ENCODE peak calls at places on chromosomes 5 and 9, in eight cellular contexts. One of them, this sample, is unnamed.

GRCh38 chr5:28548856-28549255 is 1510.5 kb upstream of the CDH9 start:
- DNase-seq in kidney: no peak
- DNase-seq in epithelial cell of proximal tubule: no peak
- DNase-seq in hepatocyte: no peak
- DNase-seq in mucosa of descending colon: no peak
- DNase-seq in gastrocnemius medialis: no peak
- DNase-seq in cardiac muscle cell: no peak
- DNase-seq in adrenal gland: no peak
- DNase-seq in this sample: no peak

GRCh38 chr5:62922191-62922590 is 343.6 kb downstream of the LRRC70 start:
- DNase-seq in kidney: no peak
- DNase-seq in epithelial cell of proximal tubule: peak
- DNase-seq in hepatocyte: no peak
- DNase-seq in mucosa of descending colon: no peak
- DNase-seq in gastrocnemius medialis: no peak
- DNase-seq in cardiac muscle cell: no peak
- DNase-seq in adrenal gland: no peak
- DNase-seq in this sample: no peak

GRCh38 chr9:10232352-10232930 is 380.4 kb downstream of the PTPRD start:
- DNase-seq in kidney: no peak
- DNase-seq in epithelial cell of proximal tubule: no peak
- DNase-seq in hepatocyte: peak
- DNase-seq in mucosa of descending colon: no peak
- DNase-seq in gastrocnemius medialis: no peak
- DNase-seq in cardiac muscle cell: peak
- DNase-seq in adrenal gland: peak
- DNase-seq in this sample: no peak

GRCh38 chr9:127848756-127849504 is 5.5 kb downstream of the ENG start:
- DNase-seq in kidney: no peak
- DNase-seq in epithelial cell of proximal tubule: no peak
- DNase-seq in hepatocyte: peak
- DNase-seq in mucosa of descending colon: no peak
- DNase-seq in gastrocnemius medialis: no peak
- DNase-seq in cardiac muscle cell: no peak
- DNase-seq in adrenal gland: no peak
- DNase-seq in this sample: no peak

GRCh38 chr5:56950626-56951130 is 1.2 kb downstream of the MIER3 start:
- DNase-seq in kidney: peak
- DNase-seq in epithelial cell of proximal tubule: no peak
- DNase-seq in hepatocyte: peak
- DNase-seq in mucosa of descending colon: peak
- DNase-seq in gastrocnemius medialis: peak
- DNase-seq in cardiac muscle cell: peak
- DNase-seq in adrenal gland: peak
- DNase-seq in this sample: peak

GRCh38 chr5:132662925-132663770 is 5.2 kb downstream of the IL13 start:
- DNase-seq in kidney: no peak
- DNase-seq in epithelial cell of proximal tubule: no peak
- DNase-seq in hepatocyte: peak
- DNase-seq in mucosa of descending colon: no peak
- DNase-seq in gastrocnemius medialis: no peak
- DNase-seq in cardiac muscle cell: peak
- DNase-seq in adrenal gland: no peak
- DNase-seq in this sample: no peak

GRCh38 chr9:19000133-19000532 is 32.9 kb downstream of the SAXO1 start:
- DNase-seq in kidney: peak
- DNase-seq in epithelial cell of proximal tubule: no peak
- DNase-seq in hepatocyte: no peak
- DNase-seq in mucosa of descending colon: no peak
- DNase-seq in gastrocnemius medialis: no peak
- DNase-seq in cardiac muscle cell: no peak
- DNase-seq in adrenal gland: no peak
- DNase-seq in this sample: no peak

GRCh38 chr5:6859001-6859400 is 145.8 kb downstream of the TENT4A start:
- DNase-seq in kidney: no peak
- DNase-seq in epithelial cell of proximal tubule: no peak
- DNase-seq in hepatocyte: no peak
- DNase-seq in mucosa of descending colon: no peak
- DNase-seq in gastrocnemius medialis: no peak
- DNase-seq in cardiac muscle cell: no peak
- DNase-seq in adrenal gland: no peak
- DNase-seq in this sample: no peak

GRCh38 chr5:167708449-167708848 is 583.0 kb upstream of the WWC1 start:
- DNase-seq in kidney: no peak
- DNase-seq in epithelial cell of proximal tubule: no peak
- DNase-seq in hepatocyte: no peak
- DNase-seq in mucosa of descending colon: no peak
- DNase-seq in gastrocnemius medialis: no peak
- DNase-seq in cardiac muscle cell: no peak
- DNase-seq in adrenal gland: no peak
- DNase-seq in this sample: no peak

GRCh38 chr9:68705636-68706578 is 867 bp downstream of the PIP5K1B start:
- DNase-seq in kidney: peak
- DNase-seq in epithelial cell of proximal tubule: no peak
- DNase-seq in hepatocyte: peak
- DNase-seq in mucosa of descending colon: peak
- DNase-seq in gastrocnemius medialis: no peak
- DNase-seq in cardiac muscle cell: peak
- DNase-seq in adrenal gland: peak
- DNase-seq in this sample: no peak

GRCh38 chr5:158498959-158499679 is 600.6 kb downstream of the EBF1 start:
- DNase-seq in kidney: no peak
- DNase-seq in epithelial cell of proximal tubule: no peak
- DNase-seq in hepatocyte: no peak
- DNase-seq in mucosa of descending colon: no peak
- DNase-seq in gastrocnemius medialis: no peak
- DNase-seq in cardiac muscle cell: no peak
- DNase-seq in adrenal gland: no peak
- DNase-seq in this sample: no peak

GRCh38 chr9:36276840-36277239 is 18.6 kb upstream of the GNE start:
- DNase-seq in kidney: no peak
- DNase-seq in epithelial cell of proximal tubule: no peak
- DNase-seq in hepatocyte: peak
- DNase-seq in mucosa of descending colon: peak
- DNase-seq in gastrocnemius medialis: no peak
- DNase-seq in cardiac muscle cell: peak
- DNase-seq in adrenal gland: no peak
- DNase-seq in this sample: no peak

GRCh38 chr9:134689320-134690181 is 47.9 kb downstream of the COL5A1 start:
- DNase-seq in kidney: peak
- DNase-seq in epithelial cell of proximal tubule: no peak
- DNase-seq in hepatocyte: peak
- DNase-seq in mucosa of descending colon: peak
- DNase-seq in gastrocnemius medialis: peak
- DNase-seq in cardiac muscle cell: peak
- DNase-seq in adrenal gland: peak
- DNase-seq in this sample: no peak

GRCh38 chr5:150486402-150487198 is 21.3 kb upstream of the NDST1 start:
- DNase-seq in kidney: peak
- DNase-seq in epithelial cell of proximal tubule: no peak
- DNase-seq in hepatocyte: peak
- DNase-seq in mucosa of descending colon: peak
- DNase-seq in gastrocnemius medialis: no peak
- DNase-seq in cardiac muscle cell: peak
- DNase-seq in adrenal gland: peak
- DNase-seq in this sample: no peak

GRCh38 chr5:163489055-163489744 is 16.2 kb upstream of the MAT2B start:
- DNase-seq in kidney: no peak
- DNase-seq in epithelial cell of proximal tubule: no peak
- DNase-seq in hepatocyte: no peak
- DNase-seq in mucosa of descending colon: peak
- DNase-seq in gastrocnemius medialis: no peak
- DNase-seq in cardiac muscle cell: peak
- DNase-seq in adrenal gland: no peak
- DNase-seq in this sample: no peak

GRCh38 chr9:120396926-120397325 is 183.0 kb downstream of the CDK5RAP2 start:
- DNase-seq in kidney: no peak
- DNase-seq in epithelial cell of proximal tubule: no peak
- DNase-seq in hepatocyte: no peak
- DNase-seq in mucosa of descending colon: no peak
- DNase-seq in gastrocnemius medialis: no peak
- DNase-seq in cardiac muscle cell: no peak
- DNase-seq in adrenal gland: no peak
- DNase-seq in this sample: no peak
- TF ChIP-seq CTCF in kidney: no peak
- TF ChIP-seq CTCF in epithelial cell of proximal tubule: no peak
- TF ChIP-seq CTCF in hepatocyte: no peak
- TF ChIP-seq CTCF in mucosa of descending colon: no peak
- TF ChIP-seq CTCF in gastrocnemius medialis: no peak
- TF ChIP-seq CTCF in cardiac muscle cell: no peak
- TF ChIP-seq CTCF in adrenal gland: no peak
- TF ChIP-seq CTCF in this sample: no peak

GRCh38 chr9:16730162-16730561 is 140.3 kb downstream of the BNC2 start:
- DNase-seq in kidney: no peak
- DNase-seq in epithelial cell of proximal tubule: no peak
- DNase-seq in hepatocyte: no peak
- DNase-seq in mucosa of descending colon: no peak
- DNase-seq in gastrocnemius medialis: no peak
- DNase-seq in cardiac muscle cell: no peak
- DNase-seq in adrenal gland: no peak
- DNase-seq in this sample: no peak

GRCh38 chr9:16729656-16730055 is 140.8 kb downstream of the BNC2 start:
- DNase-seq in kidney: no peak
- DNase-seq in epithelial cell of proximal tubule: no peak
- DNase-seq in hepatocyte: no peak
- DNase-seq in mucosa of descending colon: no peak
- DNase-seq in gastrocnemius medialis: no peak
- DNase-seq in cardiac muscle cell: no peak
- DNase-seq in adrenal gland: no peak
- DNase-seq in this sample: no peak

GRCh38 chr9:16726718-16727451 is 143.6 kb downstream of the BNC2 start:
- DNase-seq in kidney: peak
- DNase-seq in epithelial cell of proximal tubule: no peak
- DNase-seq in hepatocyte: peak
- DNase-seq in mucosa of descending colon: peak
- DNase-seq in gastrocnemius medialis: peak
- DNase-seq in cardiac muscle cell: peak
- DNase-seq in adrenal gland: peak
- DNase-seq in this sample: peak

GRCh38 chr9:16727452-16728127 is 142.9 kb downstream of the BNC2 start:
- DNase-seq in kidney: no peak
- DNase-seq in epithelial cell of proximal tubule: no peak
- DNase-seq in hepatocyte: no peak
- DNase-seq in mucosa of descending colon: no peak
- DNase-seq in gastrocnemius medialis: no peak
- DNase-seq in cardiac muscle cell: peak
- DNase-seq in adrenal gland: no peak
- DNase-seq in this sample: no peak

DNA sequence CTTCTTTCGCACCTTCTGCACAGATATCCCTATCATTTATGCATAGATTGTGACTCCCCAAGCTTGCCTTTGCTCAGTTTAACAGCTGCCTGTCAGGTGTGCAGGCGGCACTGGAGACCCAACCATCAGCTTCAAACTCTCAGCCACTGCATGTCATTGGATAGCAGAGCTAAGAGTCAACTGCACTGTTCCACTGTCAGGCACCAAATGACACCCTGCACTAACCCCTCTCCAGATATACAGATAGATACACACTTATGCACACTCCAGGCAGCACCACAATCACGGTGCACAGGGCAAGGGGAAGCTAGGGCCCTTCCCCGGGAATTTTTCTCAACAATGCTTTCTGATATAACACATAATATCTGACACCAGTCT is 142.4 kb downstream of the BNC2 start:
- DNase-seq in kidney: no peak
- DNase-seq in epithelial cell of proximal tubule: no peak
- DNase-seq in hepatocyte: no peak
- DNase-seq in mucosa of descending colon: no peak
- DNase-seq in gastrocnemius medialis: no peak
- DNase-seq in cardiac muscle cell: peak
- DNase-seq in adrenal gland: no peak
- DNase-seq in this sample: no peak
- H3K4me3 ChIP-seq in kidney: peak
- H3K4me3 ChIP-seq in epithelial cell of proximal tubule: peak
- H3K4me3 ChIP-seq in hepatocyte: peak
- H3K4me3 ChIP-seq in mucosa of descending colon: no peak
- H3K4me3 ChIP-seq in gastrocnemius medialis: peak
- H3K4me3 ChIP-seq in cardiac muscle cell: no peak
- H3K4me3 ChIP-seq in adrenal gland: no peak
- H3K4me3 ChIP-seq in this sample: peak

DNA sequence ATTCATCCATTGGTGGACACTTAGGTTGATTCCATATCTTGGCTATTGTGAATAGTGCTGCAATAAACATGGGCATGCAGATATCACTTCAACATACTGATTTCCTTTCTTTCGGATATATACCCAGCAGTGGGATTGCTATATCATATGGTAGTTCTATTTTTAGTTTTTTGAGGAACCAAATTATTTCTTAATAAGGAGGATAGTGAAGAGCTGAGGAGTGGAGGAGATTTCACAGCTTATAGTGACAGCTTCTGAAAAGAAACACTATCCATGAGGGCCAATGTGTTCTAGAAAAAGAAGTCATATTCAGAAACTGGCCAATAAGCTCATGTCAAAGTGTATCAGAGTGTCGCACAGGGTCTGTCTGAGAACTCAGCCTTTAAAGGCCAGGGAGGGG is 183.3 kb downstream of the SEC61B start:
- DNase-seq in kidney: no peak
- DNase-seq in epithelial cell of proximal tubule: no peak
- DNase-seq in hepatocyte: no peak
- DNase-seq in mucosa of descending colon: no peak
- DNase-seq in gastrocnemius medialis: no peak
- DNase-seq in cardiac muscle cell: no peak
- DNase-seq in adrenal gland: no peak
- DNase-seq in this sample: no peak
- TF ChIP-seq CTCF in kidney: no peak
- TF ChIP-seq CTCF in epithelial cell of proximal tubule: no peak
- TF ChIP-seq CTCF in hepatocyte: no peak
- TF ChIP-seq CTCF in mucosa of descending colon: no peak
- TF ChIP-seq CTCF in gastrocnemius medialis: no peak
- TF ChIP-seq CTCF in cardiac muscle cell: no peak
- TF ChIP-seq CTCF in adrenal gland: no peak
- TF ChIP-seq CTCF in this sample: no peak

GRCh38 chr5:135883441-135883840 is 12.2 kb downstream of the IL9 start:
- DNase-seq in kidney: no peak
- DNase-seq in epithelial cell of proximal tubule: no peak
- DNase-seq in hepatocyte: no peak
- DNase-seq in mucosa of descending colon: no peak
- DNase-seq in gastrocnemius medialis: no peak
- DNase-seq in cardiac muscle cell: no peak
- DNase-seq in adrenal gland: no peak
- DNase-seq in this sample: no peak

GRCh38 chr5:135881244-135881643 is 14.4 kb downstream of the IL9 start:
- DNase-seq in kidney: no peak
- DNase-seq in epithelial cell of proximal tubule: no peak
- DNase-seq in hepatocyte: no peak
- DNase-seq in mucosa of descending colon: no peak
- DNase-seq in gastrocnemius medialis: no peak
- DNase-seq in cardiac muscle cell: no peak
- DNase-seq in adrenal gland: no peak
- DNase-seq in this sample: no peak

GRCh38 chr5:135885031-135885430 is 10.6 kb downstream of the IL9 start:
- DNase-seq in kidney: no peak
- DNase-seq in epithelial cell of proximal tubule: no peak
- DNase-seq in hepatocyte: no peak
- DNase-seq in mucosa of descending colon: no peak
- DNase-seq in gastrocnemius medialis: no peak
- DNase-seq in cardiac muscle cell: no peak
- DNase-seq in adrenal gland: no peak
- DNase-seq in this sample: no peak

GRCh38 chr5:135880801-135881200 is 14.8 kb downstream of the IL9 start:
- DNase-seq in kidney: no peak
- DNase-seq in epithelial cell of proximal tubule: no peak
- DNase-seq in hepatocyte: no peak
- DNase-seq in mucosa of descending colon: no peak
- DNase-seq in gastrocnemius medialis: no peak
- DNase-seq in cardiac muscle cell: no peak
- DNase-seq in adrenal gland: no peak
- DNase-seq in this sample: no peak

GRCh38 chr5:135883026-135883425 is 12.6 kb downstream of the IL9 start:
- DNase-seq in kidney: no peak
- DNase-seq in epithelial cell of proximal tubule: no peak
- DNase-seq in hepatocyte: no peak
- DNase-seq in mucosa of descending colon: no peak
- DNase-seq in gastrocnemius medialis: no peak
- DNase-seq in cardiac muscle cell: no peak
- DNase-seq in adrenal gland: no peak
- DNase-seq in this sample: no peak
- H3K4me3 ChIP-seq in kidney: no peak
- H3K4me3 ChIP-seq in epithelial cell of proximal tubule: no peak
- H3K4me3 ChIP-seq in hepatocyte: no peak
- H3K4me3 ChIP-seq in mucosa of descending colon: no peak
- H3K4me3 ChIP-seq in gastrocnemius medialis: no peak
- H3K4me3 ChIP-seq in cardiac muscle cell: no peak
- H3K4me3 ChIP-seq in adrenal gland: no peak
- H3K4me3 ChIP-seq in this sample: no peak

This sample was measured in AG09309.